ENCODE peak calls at places on chromosomes 1 and 21, in four cellular contexts. H is A549, G is heart left ventricle, F is HCT116. I is an unnamed sample.

GRCh38 chr1:90761781-90762589 is 44.9 kb upstream of the BARHL2 start:
- DNase-seq in H (no peak), G (no peak), F (no peak), I (no peak)

GRCh38 chr1:109821831-109822745 is 58.4 kb upstream of the EPS8L3 start:
- DNase-seq in H (peak), G (peak), F (no peak), I (no peak)

GRCh38 chr1:90711696-90712095 is 5.4 kb downstream of the BARHL2 start:
- DNase-seq in H (no peak), G (no peak), F (no peak), I (no peak)

GRCh38 chr1:89578151-89578550 is 53.5 kb downstream of the LRRC8B start:
- DNase-seq in H (no peak), G (no peak), F (no peak), I (no peak)

GRCh38 chr1:150974580-150975478 is at the start of gene CERS2:
- DNase-seq in H (peak), G (peak), F (no peak), I (peak)

GRCh38 chr1:168320805-168321577 is 40.3 kb downstream of the TBX19 start:
- DNase-seq in H (peak), G (no peak), F (peak), I (peak)

GRCh38 chr1:55402676-55403464 is 187.7 kb upstream of the USP24 start:
- DNase-seq in H (no peak), G (no peak), F (no peak), I (no peak)

GRCh38 chr1:147664206-147664605 is 6.1 kb downstream of the ACP6 start:
- DNase-seq in H (no peak), G (no peak), F (no peak), I (no peak)

GRCh38 chr1:182305861-182306260 is 85.7 kb downstream of the GLUL start:
- DNase-seq in H (no peak), G (no peak), F (no peak), I (no peak)

DNA sequence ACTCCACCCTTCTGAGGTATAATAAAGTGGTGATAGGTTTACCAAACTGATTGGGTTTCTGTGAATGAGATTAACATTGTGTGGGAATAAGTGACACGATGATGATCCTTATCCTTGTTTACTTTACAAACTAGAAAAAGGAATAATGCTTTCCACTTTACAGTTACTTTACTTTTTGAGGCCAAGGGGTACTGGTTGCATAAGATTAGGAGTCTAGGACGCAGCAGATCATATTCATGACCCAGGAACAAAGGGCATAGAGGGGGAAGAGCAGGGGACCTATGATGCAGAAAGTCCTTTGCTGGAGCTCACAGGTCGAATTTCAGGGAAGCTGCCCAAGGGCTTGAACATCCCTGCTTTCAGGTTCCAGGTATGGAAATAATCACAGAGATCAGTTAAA is 20.4 kb downstream of the FGGY start:
- DNase-seq in H (no peak), G (no peak), F (no peak), I (no peak)
- H3K27ac ChIP-seq in H (no peak), G (peak), F (no peak), I (peak)

GRCh38 chr21:15050588-15051377 is 14.0 kb downstream of the NRIP1 start:
- DNase-seq in H (no peak), G (no peak), F (no peak), I (no peak)
- H3K4me3 ChIP-seq in H (no peak), G (no peak), F (no peak), I (no peak)

GRCh38 chr1:173963477-173963876 is 46.4 kb upstream of the SERPINC1 start:
- DNase-seq in H (no peak), G (no peak), F (no peak), I (no peak)
- TF ChIP-seq POLR2A in H (no peak), G (no peak), F (no peak), I (no peak)

DNA sequence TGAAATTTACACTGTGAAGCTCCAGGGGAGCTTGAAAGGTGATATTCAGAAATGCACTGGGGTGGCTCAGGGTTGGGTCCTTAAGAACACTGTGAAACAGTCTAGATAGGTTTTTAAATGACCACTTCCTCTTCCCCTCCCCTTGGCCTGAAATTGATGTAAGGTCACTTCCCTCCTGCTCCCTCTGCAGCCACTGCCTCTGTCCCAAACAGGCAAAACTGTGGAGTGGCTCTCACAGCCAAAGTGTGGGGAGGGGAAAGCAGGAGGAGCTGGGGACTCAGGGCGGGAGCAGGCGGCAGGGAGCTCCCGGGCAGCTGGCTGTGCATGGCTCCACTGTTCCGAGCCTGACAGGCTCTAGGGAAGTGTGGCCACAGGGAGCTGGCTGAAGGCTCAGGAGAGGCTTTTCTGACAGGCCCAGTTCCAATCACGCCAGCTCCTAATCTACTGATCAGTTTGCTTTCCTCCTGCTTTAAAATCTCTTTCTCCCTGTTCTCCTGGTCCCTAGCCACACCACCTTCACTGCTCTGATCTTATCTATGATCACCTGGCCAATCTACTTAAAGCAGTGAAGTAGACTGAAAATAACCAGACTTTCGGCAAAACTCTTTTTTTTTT is 5.1 kb upstream of the CSRP1 start:
- DNase-seq in H (no peak), G (peak), F (no peak), I (peak)
- H3K27ac ChIP-seq in H (peak), G (peak), F (no peak), I (peak)